ENCODE peak calls at places on chromosomes 1 and 21, in four cellular contexts. Z is PC-3; D is memory B cell; W is activated CD4-positive, alpha-beta T cell treated with anti-CD3 and anti-CD28 coated beads, Interleukin-2, amount 50 U/mL, for 1 hour. M is an unnamed sample.

GRCh38 chr21:44459712-44460440 is 4.6 kb downstream of the LRRC3 start:
- DNase-seq in Z (no peak), D (no peak), W (no peak), M (no peak)

GRCh38 chr1:159005676-159006075 is 4.0 kb upstream of the IFI16 start:
- DNase-seq in Z (no peak), D (no peak), W (no peak), M (no peak)

GRCh38 chr1:43073490-43074230 is 98.4 kb downstream of the EBNA1BP2 start:
- DNase-seq in Z (peak), D (peak), W (peak), M (peak)

GRCh38 chr1:192730206-192730605 is 78.6 kb upstream of the RGS2 start:
- DNase-seq in Z (no peak), D (no peak), W (no peak), M (no peak)

GRCh38 chr1:12276225-12276624 is 46.4 kb downstream of the VPS13D start:
- DNase-seq in Z (peak), D (no peak), W (peak), M (no peak)

GRCh38 chr1:100400332-100400933 is 48.1 kb downstream of the CDC14A start:
- DNase-seq in Z (no peak), D (peak), W (peak), M (no peak)

GRCh38 chr1:245986404-245987221 is 520.5 kb downstream of the SMYD3 start:
- DNase-seq in Z (peak), D (no peak), W (no peak), M (no peak)

GRCh38 chr1:39977202-39977601 is 22.3 kb downstream of the MFSD2A start:
- DNase-seq in Z (peak), D (no peak), W (no peak), M (no peak)

GRCh38 chr1:47818682-47819502 is 178.3 kb downstream of the TRABD2B start:
- DNase-seq in Z (no peak), D (no peak), W (no peak), M (no peak)

GRCh38 chr1:221576268-221576667 is 165.6 kb downstream of the DUSP10 start:
- DNase-seq in Z (peak), D (no peak), W (no peak), M (no peak)

GRCh38 chr1:77991638-77992037 is 12.8 kb upstream of the FUBP1 start:
- DNase-seq in Z (peak), D (no peak), W (no peak), M (no peak)

GRCh38 chr1:201275266-201275666 is 8.0 kb upstream of the PKP1 start:
- DNase-seq in Z (peak), D (no peak), W (no peak), M (no peak)